ENCODE peak calls at places on chromosomes 11 and 22, in five cellular contexts. Y, G, X, E and T are unnamed samples.

GRCh38 chr11:11670582-11670981 is 48.8 kb upstream of the GALNT18 start:
- DNase-seq in E (no peak), X (no peak), Y (no peak), G (no peak), T (no peak)

GRCh38 chr11:57426439-57426753 is 525 bp downstream of the SLC43A3 start:
- DNase-seq in Y (peak), X (no peak), E (no peak), G (no peak), T (peak)

GRCh38 chr11:99020324-99021225 is at the start of gene CNTN5:
- DNase-seq in E (peak), X (peak), G (no peak), Y (peak), T (no peak)

GRCh38 chr11:93648168-93648567 is 13.3 kb upstream of the CEP295 start:
- DNase-seq in X (peak), G (no peak), E (peak), Y (no peak), T (no peak)

GRCh38 chr11:124740277-124740882 is 638 bp downstream of the NRGN start:
- DNase-seq in X (peak), E (peak), Y (peak), G (peak), T (peak)

GRCh38 chr11:66956689-66957290 is 1.4 kb downstream of the PC start:
- DNase-seq in X (no peak), G (no peak), E (peak), Y (peak), T (no peak)

GRCh38 chr22:43212434-43212952 is 25.6 kb upstream of the TTLL12 start:
- DNase-seq in Y (no peak), X (no peak), G (no peak), E (no peak), T (no peak)

GRCh38 chr22:43681724-43682360 is 130.3 kb downstream of the EFCAB6 start:
- DNase-seq in G (no peak), X (no peak), Y (no peak), E (no peak), T (no peak)

GRCh38 chr22:31221084-31221483 is 9.0 kb downstream of the LIMK2 start:
- DNase-seq in G (no peak), Y (no peak), X (no peak), E (no peak), T (no peak)

GRCh38 chr11:101096036-101096704 is 33.4 kb downstream of the PGR start:
- DNase-seq in E (peak), X (no peak), Y (no peak), G (no peak), T (no peak)

GRCh38 chr11:122486793-122487495 is 168.6 kb upstream of the UBASH3B start:
- DNase-seq in X (no peak), G (no peak), E (no peak), Y (no peak), T (no peak)

GRCh38 chr11:119741369-119742262 is 12.6 kb upstream of the NECTIN1 start:
- DNase-seq in G (peak), X (no peak), E (no peak), Y (peak), T (peak)

GRCh38 chr22:40421082-40421350 is 50.6 kb downstream of the SGSM3 start:
- DNase-seq in X (no peak), E (no peak), G (no peak), Y (no peak), T (no peak)